ENCODE peak calls at places on chromosomes 11 and 22, in four cellular contexts. R, H, K and U are unnamed samples. For H3K4me1, the result is how much of the 10 kb centered on the place peaks cover.

GRCh38 chr11:67281552-67282150 is 7.5 kb upstream of the ANKRD13D start:
- DNase-seq in K (no peak), R (no peak), H (peak), U (no peak)

GRCh38 chr11:123431619-123432018 is 1.6 kb downstream of the GRAMD1B start:
- DNase-seq in H (no peak), K (no peak), R (no peak), U (no peak)

GRCh38 chr22:33519140-33519973 is 400.9 kb downstream of the LARGE1 start:
- DNase-seq in K (peak), R (peak), H (no peak), U (peak)

GRCh38 chr22:42719656-42720262 is 911 bp downstream of the A4GALT start:
- DNase-seq in K (no peak), R (no peak), H (peak), U (no peak)

GRCh38 chr11:61976813-61977475 is 9.5 kb upstream of the FTH1 start:
- DNase-seq in K (no peak), R (no peak), H (no peak), U (no peak)

GRCh38 chr11:126561327-126561893 is 205.9 kb downstream of the ST3GAL4 start:
- DNase-seq in H (no peak), R (peak), K (peak), U (peak)

GRCh38 chr11:6636480-6636879 is 17.3 kb upstream of the TPP1 start:
- DNase-seq in K (no peak), H (no peak), R (no peak), U (no peak)

GRCh38 chr22:27993201-27993635 is 74.2 kb upstream of the PITPNB start:
- DNase-seq in R (no peak), K (no peak), H (peak), U (no peak)

GRCh38 chr22:46984751-46985506 is 222.5 kb downstream of the TBC1D22A start:
- DNase-seq in K (no peak), R (peak), H (peak), U (no peak)

GRCh38 chr22:44026630-44027511 is 2.8 kb downstream of the PARVB start:
- DNase-seq in K (no peak), R (peak), H (peak), U (peak)

GRCh38 chr22:29136715-29137700 is 64.2 kb downstream of the KREMEN1 start:
- DNase-seq in K (no peak), H (no peak), R (no peak), U (no peak)

GRCh38 chr11:65389294-65389980 is 3.0 kb downstream of the FRMD8 start:
- DNase-seq in H (peak), K (no peak), R (no peak), U (no peak)

GRCh38 chr22:38870312-38870741 is 1.7 kb downstream of the CBX6 start:
- DNase-seq in R (peak), H (peak), K (peak), U (peak)

GRCh38 chr11:75944515-75944914 is 129.5 kb downstream of the UVRAG start:
- DNase-seq in H (no peak), R (no peak), K (no peak), U (no peak)

GRCh38 chr22:29782061-29782845 is 15.1 kb downstream of the UQCR10 start:
- DNase-seq in H (no peak), R (peak), K (peak), U (no peak)

GRCh38 chr11:17391493-17392355 is 3.3 kb upstream of the KCNJ11 start:
- DNase-seq in R (no peak), K (no peak), H (no peak), U (peak)

GRCh38 chr22:48740731-48741405 is 1086.8 kb downstream of the BRD1 start:
- DNase-seq in K (no peak), R (no peak), H (peak), U (no peak)

GRCh38 chr22:18110194-18110943 is at the start of gene TUBA8:
- DNase-seq in R (peak), K (no peak), H (peak), U (no peak)

GRCh38 chr11:35211952-35212351 is 73.0 kb downstream of the CD44 start:
- DNase-seq in R (no peak), H (no peak), K (no peak), U (no peak)

GRCh38 chr11:35216962-35217667 is 78.1 kb downstream of the CD44 start:
- DNase-seq in H (no peak), K (peak), R (no peak), U (no peak)

GRCh38 chr11:35215945-35216344 is 77.0 kb downstream of the CD44 start:
- DNase-seq in R (no peak), H (no peak), K (no peak), U (no peak)

GRCh38 chr11:35214792-35215193 is 75.8 kb downstream of the CD44 start:
- DNase-seq in R (peak), K (no peak), H (no peak), U (no peak)

GRCh38 chr11:35214181-35214770 is 75.3 kb downstream of the CD44 start:
- DNase-seq in K (no peak), R (no peak), H (no peak), U (no peak)
- TF ChIP-seq CTCF in K (no peak), R (no peak), H (no peak), U (no peak)

GRCh38 chr11:12457030-12457600 is 79.7 kb downstream of the PARVA start:
- DNase-seq in K (no peak), H (no peak), R (peak), U (no peak)

GRCh38 chr11:12461516-12461915 is 84.1 kb downstream of the PARVA start:
- DNase-seq in H (no peak), K (no peak), R (no peak), U (no peak)

GRCh38 chr11:12459374-12459773 is 82.0 kb downstream of the PARVA start:
- DNase-seq in K (no peak), R (no peak), H (no peak), U (no peak)

GRCh38 chr11:12458042-12458441 is 80.7 kb downstream of the PARVA start:
- DNase-seq in H (no peak), K (no peak), R (no peak), U (no peak)

DNA sequence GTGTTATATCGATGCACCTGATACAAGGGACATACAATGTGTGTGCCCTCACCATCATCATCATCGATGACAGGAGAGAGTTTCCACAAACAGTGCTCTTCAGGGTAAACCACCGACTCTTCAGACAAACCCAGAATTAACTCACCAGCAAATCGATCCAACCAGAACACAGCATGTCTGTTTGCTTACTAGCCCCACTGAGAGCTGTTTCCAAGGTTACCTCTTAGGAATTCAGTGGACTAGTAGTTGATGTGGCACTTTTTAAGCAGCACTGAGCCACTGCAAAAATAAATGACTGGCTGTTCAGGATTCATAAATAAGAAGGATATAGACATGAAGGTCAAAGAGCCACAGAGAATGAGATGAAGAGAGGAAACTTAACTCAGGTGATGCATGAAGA is 83.1 kb downstream of the PARVA start:
- DNase-seq in K (peak), R (no peak), H (no peak), U (no peak)
- H3K4me1 ChIP-seq in K (under half), R (under half), H (under half), U (under half)

DNA sequence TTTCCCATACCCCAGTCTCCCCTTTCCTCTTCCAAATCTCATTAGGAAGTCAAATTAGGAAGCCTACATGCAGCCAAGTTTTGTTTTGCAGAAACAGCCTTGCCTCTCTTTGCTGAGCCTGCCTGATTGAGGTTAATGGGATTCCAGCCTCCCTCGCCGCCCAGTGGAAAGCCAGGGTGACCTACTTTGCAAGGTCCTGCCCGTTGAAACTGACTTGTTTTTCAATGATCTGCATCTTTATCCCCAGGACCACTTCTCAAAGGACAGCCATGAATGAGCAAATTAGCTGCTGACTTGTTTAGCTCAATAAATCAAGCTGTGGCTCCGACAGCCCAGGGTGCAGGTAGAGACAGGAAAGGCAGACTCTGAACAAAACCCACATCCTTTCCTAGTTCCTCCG is 110.4 kb downstream of the RRAS2 start:
- DNase-seq in H (no peak), K (no peak), R (no peak), U (no peak)
- TF ChIP-seq CTCF in H (peak), K (no peak), R (peak), U (no peak)

GRCh38 chr11:119724956-119725355 is 4.0 kb downstream of the NECTIN1 start:
- DNase-seq in H (no peak), K (no peak), R (no peak), U (no peak)
- H3K4me1 ChIP-seq in H (under half), K (under half), R (under half), U (under half)

GRCh38 chr11:106156290-106156937 is 79.0 kb downstream of the AASDHPPT start:
- DNase-seq in K (peak), H (no peak), R (peak), U (peak)

GRCh38 chr11:106152824-106153223 is 75.4 kb downstream of the AASDHPPT start:
- DNase-seq in H (no peak), R (peak), K (no peak), U (no peak)

GRCh38 chr11:106152013-106152412 is 74.6 kb downstream of the AASDHPPT start:
- DNase-seq in R (peak), K (no peak), H (no peak), U (no peak)
- TF ChIP-seq CTCF in R (peak), K (no peak), H (no peak), U (peak)

GRCh38 chr11:9316334-9316733 is 1.9 kb upstream of the TMEM41B start:
- DNase-seq in R (no peak), K (no peak), H (no peak), U (no peak)
- H3K4me1 ChIP-seq in R (under half), K (half or more), H (under half), U (under half)

DNA sequence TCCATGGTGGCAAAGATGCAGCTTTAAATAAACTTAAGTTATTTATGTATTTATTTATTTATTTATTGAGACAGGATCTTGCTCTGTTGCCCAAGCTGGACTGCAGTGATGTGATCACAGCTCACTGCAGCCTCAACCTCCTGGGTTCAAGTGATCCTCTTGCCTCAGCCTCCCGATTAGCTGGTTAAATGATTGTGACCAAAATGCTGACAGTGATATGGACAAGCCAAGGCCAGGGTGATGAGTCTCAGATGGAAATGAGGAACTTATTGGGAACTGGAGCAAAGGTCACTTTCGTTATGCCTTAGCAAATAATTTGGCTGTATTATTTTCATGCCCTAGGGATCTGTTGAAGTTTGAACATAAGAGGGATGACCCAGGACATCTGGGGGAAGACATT is 9.3 kb upstream of the LRP5 start:
- DNase-seq in K (no peak), H (no peak), R (no peak), U (no peak)
- TF ChIP-seq CTCF in K (no peak), H (no peak), R (no peak), U (no peak)

GRCh38 chr11:120597250-120597649 is 85.7 kb downstream of the GRIK4 start:
- DNase-seq in H (peak), K (no peak), R (no peak), U (no peak)
- H3K4me1 ChIP-seq in H (under half), K (under half), R (under half), U (under half)

DNA sequence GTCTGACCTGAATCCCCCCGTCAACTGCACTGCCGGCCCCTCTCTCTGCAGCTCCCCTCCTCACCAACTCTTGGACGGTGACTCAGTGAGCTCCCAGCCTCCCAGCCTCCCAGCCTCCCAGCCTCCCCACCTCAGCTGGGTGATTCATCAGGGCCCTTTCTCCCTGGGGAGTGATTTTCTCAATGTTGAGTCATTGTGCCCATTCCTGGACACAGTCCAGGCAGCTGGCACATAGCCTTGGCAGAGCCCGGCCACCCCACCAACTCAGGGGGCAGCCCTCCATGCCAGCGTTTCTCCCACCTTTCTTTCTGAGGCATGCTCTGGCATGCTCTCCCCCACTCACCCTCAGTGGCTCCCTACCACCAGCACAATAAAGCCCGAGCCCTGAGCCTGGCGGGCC is 30.7 kb downstream of the PDE2A start:
- DNase-seq in H (no peak), R (peak), K (no peak), U (no peak)
- TF ChIP-seq CTCF in H (no peak), R (no peak), K (no peak), U (no peak)

GRCh38 chr22:45098056-45098455 is 65.7 kb upstream of the NUP50 start:
- DNase-seq in H (no peak), R (no peak), K (no peak), U (no peak)

GRCh38 chr22:45096256-45096907 is 67.3 kb upstream of the NUP50 start:
- DNase-seq in H (no peak), R (peak), K (peak), U (peak)

GRCh38 chr22:45094826-45095225 is 68.9 kb upstream of the NUP50 start:
- DNase-seq in R (no peak), K (no peak), H (no peak), U (no peak)

GRCh38 chr22:45094081-45094720 is 69.5 kb upstream of the NUP50 start:
- DNase-seq in R (no peak), H (no peak), K (no peak), U (no peak)

DNA sequence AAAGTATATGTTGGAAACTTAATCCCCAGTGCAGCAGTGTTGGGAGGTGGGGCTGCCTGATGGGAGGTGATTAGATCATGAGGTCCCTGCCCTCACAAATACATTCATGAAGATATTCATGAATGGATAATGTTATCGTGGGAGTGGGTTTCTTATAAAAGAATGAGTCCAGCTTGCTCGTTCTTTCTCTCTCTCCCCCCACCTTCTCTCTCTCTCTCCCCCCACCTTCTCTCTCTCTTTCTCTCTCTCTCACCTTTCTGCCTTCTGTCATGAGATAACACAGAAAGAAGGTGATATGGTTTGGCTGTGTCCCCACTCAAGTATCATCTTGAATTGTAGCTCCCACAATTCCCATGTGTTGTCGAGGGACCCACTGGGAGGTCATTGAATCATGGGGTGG is 66.7 kb upstream of the NUP50 start:
- DNase-seq in K (no peak), R (no peak), H (no peak), U (no peak)
- H3K4me1 ChIP-seq in K (under half), R (under half), H (under half), U (under half)